ENCODE peak calls at places on chromosomes 6 and 20, in eight cellular contexts. One of them, this sample, is unnamed.

GRCh38 chr6:129785081-129785755 is 75.2 kb upstream of the ARHGAP18 start:
- DNase-seq in NAMALWA: no peak
- DNase-seq in tibial artery: no peak
- DNase-seq in RCC 7860: no peak
- DNase-seq in stimulated activated naive B cell treated with anti-CD40 and anti-IgM and Interleukin-4, amounts not matched to agents 10 μg/mL and 1 μg/mL and 100 μg/mL, for 72 hours: no peak
- DNase-seq in cardiac septum: no peak
- DNase-seq in naive thymus-derived CD8-positive, alpha-beta T cell: no peak
- DNase-seq in T-helper 9 cell: no peak
- DNase-seq in this sample: no peak

GRCh38 chr6:41426438-41426851 is 91.0 kb downstream of the NCR2 start:
- DNase-seq in NAMALWA: peak; percentile 44
- DNase-seq in tibial artery: no peak
- DNase-seq in RCC 7860: no peak
- DNase-seq in stimulated activated naive B cell treated with anti-CD40 and anti-IgM and Interleukin-4, amounts not matched to agents 10 μg/mL and 1 μg/mL and 100 μg/mL, for 72 hours: peak; percentile 33
- DNase-seq in cardiac septum: no peak
- DNase-seq in naive thymus-derived CD8-positive, alpha-beta T cell: no peak
- DNase-seq in T-helper 9 cell: no peak
- DNase-seq in this sample: no peak

GRCh38 chr6:116767715-116768114 is 2.2 kb upstream of the FAM162B start:
- DNase-seq in NAMALWA: no peak
- DNase-seq in tibial artery: no peak
- DNase-seq in RCC 7860: no peak
- DNase-seq in stimulated activated naive B cell treated with anti-CD40 and anti-IgM and Interleukin-4, amounts not matched to agents 10 μg/mL and 1 μg/mL and 100 μg/mL, for 72 hours: no peak
- DNase-seq in cardiac septum: no peak
- DNase-seq in naive thymus-derived CD8-positive, alpha-beta T cell: no peak
- DNase-seq in T-helper 9 cell: no peak
- DNase-seq in this sample: no peak

GRCh38 chr20:47102629-47103028 is 208.0 kb downstream of the EYA2 start:
- DNase-seq in NAMALWA: no peak
- DNase-seq in tibial artery: peak; percentile 69
- DNase-seq in RCC 7860: no peak
- DNase-seq in stimulated activated naive B cell treated with anti-CD40 and anti-IgM and Interleukin-4, amounts not matched to agents 10 μg/mL and 1 μg/mL and 100 μg/mL, for 72 hours: no peak
- DNase-seq in cardiac septum: no peak
- DNase-seq in naive thymus-derived CD8-positive, alpha-beta T cell: no peak
- DNase-seq in T-helper 9 cell: no peak
- DNase-seq in this sample: no peak

GRCh38 chr20:63534831-63535651 is 2.1 kb downstream of the PTK6 start:
- DNase-seq in NAMALWA: no peak
- DNase-seq in tibial artery: no peak
- DNase-seq in RCC 7860: no peak
- DNase-seq in stimulated activated naive B cell treated with anti-CD40 and anti-IgM and Interleukin-4, amounts not matched to agents 10 μg/mL and 1 μg/mL and 100 μg/mL, for 72 hours: no peak
- DNase-seq in cardiac septum: no peak
- DNase-seq in naive thymus-derived CD8-positive, alpha-beta T cell: no peak
- DNase-seq in T-helper 9 cell: no peak
- DNase-seq in this sample: peak; percentile 92

GRCh38 chr20:4297141-4297826 is 281.9 kb upstream of the RNF24 start:
- DNase-seq in NAMALWA: no peak
- DNase-seq in tibial artery: no peak
- DNase-seq in RCC 7860: no peak
- DNase-seq in stimulated activated naive B cell treated with anti-CD40 and anti-IgM and Interleukin-4, amounts not matched to agents 10 μg/mL and 1 μg/mL and 100 μg/mL, for 72 hours: no peak
- DNase-seq in cardiac septum: no peak
- DNase-seq in naive thymus-derived CD8-positive, alpha-beta T cell: no peak
- DNase-seq in T-helper 9 cell: no peak
- DNase-seq in this sample: no peak

GRCh38 chr20:50602432-50603088 is 88.8 kb downstream of the RIPOR3 start:
- DNase-seq in NAMALWA: no peak
- DNase-seq in tibial artery: no peak
- DNase-seq in RCC 7860: no peak
- DNase-seq in stimulated activated naive B cell treated with anti-CD40 and anti-IgM and Interleukin-4, amounts not matched to agents 10 μg/mL and 1 μg/mL and 100 μg/mL, for 72 hours: no peak
- DNase-seq in cardiac septum: no peak
- DNase-seq in naive thymus-derived CD8-positive, alpha-beta T cell: no peak
- DNase-seq in T-helper 9 cell: no peak
- DNase-seq in this sample: no peak

GRCh38 chr20:951384-952169 is 35.4 kb upstream of the ANGPT4 start:
- DNase-seq in NAMALWA: no peak
- DNase-seq in tibial artery: peak; percentile 49
- DNase-seq in RCC 7860: no peak
- DNase-seq in stimulated activated naive B cell treated with anti-CD40 and anti-IgM and Interleukin-4, amounts not matched to agents 10 μg/mL and 1 μg/mL and 100 μg/mL, for 72 hours: no peak
- DNase-seq in cardiac septum: peak; percentile 24
- DNase-seq in naive thymus-derived CD8-positive, alpha-beta T cell: no peak
- DNase-seq in T-helper 9 cell: no peak
- DNase-seq in this sample: no peak

GRCh38 chr20:44222969-44223368 is 12.4 kb upstream of the OSER1 start:
- DNase-seq in NAMALWA: no peak
- DNase-seq in tibial artery: no peak
- DNase-seq in RCC 7860: no peak
- DNase-seq in stimulated activated naive B cell treated with anti-CD40 and anti-IgM and Interleukin-4, amounts not matched to agents 10 μg/mL and 1 μg/mL and 100 μg/mL, for 72 hours: no peak
- DNase-seq in cardiac septum: no peak
- DNase-seq in naive thymus-derived CD8-positive, alpha-beta T cell: no peak
- DNase-seq in T-helper 9 cell: no peak
- DNase-seq in this sample: no peak

GRCh38 chr6:26657268-26657667 is 2.3 kb downstream of the ZNF322 start:
- DNase-seq in NAMALWA: no peak
- DNase-seq in tibial artery: no peak
- DNase-seq in RCC 7860: no peak
- DNase-seq in stimulated activated naive B cell treated with anti-CD40 and anti-IgM and Interleukin-4, amounts not matched to agents 10 μg/mL and 1 μg/mL and 100 μg/mL, for 72 hours: no peak
- DNase-seq in cardiac septum: no peak
- DNase-seq in naive thymus-derived CD8-positive, alpha-beta T cell: no peak
- DNase-seq in T-helper 9 cell: no peak
- DNase-seq in this sample: no peak

GRCh38 chr20:2301164-2301622 is 5.4 kb downstream of the TGM3 start:
- DNase-seq in NAMALWA: peak; percentile 97
- DNase-seq in tibial artery: peak; percentile 72
- DNase-seq in RCC 7860: peak; percentile 86
- DNase-seq in stimulated activated naive B cell treated with anti-CD40 and anti-IgM and Interleukin-4, amounts not matched to agents 10 μg/mL and 1 μg/mL and 100 μg/mL, for 72 hours: peak; percentile 62
- DNase-seq in cardiac septum: peak; percentile 89
- DNase-seq in naive thymus-derived CD8-positive, alpha-beta T cell: no peak
- DNase-seq in T-helper 9 cell: no peak
- DNase-seq in this sample: peak; percentile 65

GRCh38 chr6:158387036-158387435 is 74.8 kb downstream of the TULP4 start:
- DNase-seq in NAMALWA: peak; percentile 60
- DNase-seq in tibial artery: no peak
- DNase-seq in RCC 7860: no peak
- DNase-seq in stimulated activated naive B cell treated with anti-CD40 and anti-IgM and Interleukin-4, amounts not matched to agents 10 μg/mL and 1 μg/mL and 100 μg/mL, for 72 hours: no peak
- DNase-seq in cardiac septum: no peak
- DNase-seq in naive thymus-derived CD8-positive, alpha-beta T cell: no peak
- DNase-seq in T-helper 9 cell: no peak
- DNase-seq in this sample: no peak

GRCh38 chr6:99295276-99295675 is 54.2 kb downstream of the FAXC start:
- DNase-seq in NAMALWA: no peak
- DNase-seq in tibial artery: no peak
- DNase-seq in RCC 7860: no peak
- DNase-seq in stimulated activated naive B cell treated with anti-CD40 and anti-IgM and Interleukin-4, amounts not matched to agents 10 μg/mL and 1 μg/mL and 100 μg/mL, for 72 hours: no peak
- DNase-seq in cardiac septum: no peak
- DNase-seq in naive thymus-derived CD8-positive, alpha-beta T cell: no peak
- DNase-seq in T-helper 9 cell: no peak
- DNase-seq in this sample: no peak

GRCh38 chr6:37698264-37699137 is 818 bp upstream of the MDGA1 start:
- DNase-seq in NAMALWA: peak; percentile 23
- DNase-seq in tibial artery: no peak
- DNase-seq in RCC 7860: no peak
- DNase-seq in stimulated activated naive B cell treated with anti-CD40 and anti-IgM and Interleukin-4, amounts not matched to agents 10 μg/mL and 1 μg/mL and 100 μg/mL, for 72 hours: peak; percentile 38
- DNase-seq in cardiac septum: no peak
- DNase-seq in naive thymus-derived CD8-positive, alpha-beta T cell: peak; percentile 66
- DNase-seq in T-helper 9 cell: peak; percentile 43
- DNase-seq in this sample: peak; percentile 50

GRCh38 chr6:89302195-89302770 is 12.8 kb downstream of the GABRR2 start:
- DNase-seq in NAMALWA: no peak
- DNase-seq in tibial artery: no peak
- DNase-seq in RCC 7860: no peak
- DNase-seq in stimulated activated naive B cell treated with anti-CD40 and anti-IgM and Interleukin-4, amounts not matched to agents 10 μg/mL and 1 μg/mL and 100 μg/mL, for 72 hours: no peak
- DNase-seq in cardiac septum: no peak
- DNase-seq in naive thymus-derived CD8-positive, alpha-beta T cell: no peak
- DNase-seq in T-helper 9 cell: no peak
- DNase-seq in this sample: no peak

GRCh38 chr6:33704215-33704817 is 7.2 kb downstream of the UQCC2 start:
- DNase-seq in NAMALWA: no peak
- DNase-seq in tibial artery: no peak
- DNase-seq in RCC 7860: no peak
- DNase-seq in stimulated activated naive B cell treated with anti-CD40 and anti-IgM and Interleukin-4, amounts not matched to agents 10 μg/mL and 1 μg/mL and 100 μg/mL, for 72 hours: no peak
- DNase-seq in cardiac septum: no peak
- DNase-seq in naive thymus-derived CD8-positive, alpha-beta T cell: no peak
- DNase-seq in T-helper 9 cell: no peak
- DNase-seq in this sample: no peak

GRCh38 chr6:62202078-62202477 is 83.9 kb downstream of the KHDRBS2 start:
- DNase-seq in NAMALWA: no peak
- DNase-seq in tibial artery: no peak
- DNase-seq in RCC 7860: no peak
- DNase-seq in stimulated activated naive B cell treated with anti-CD40 and anti-IgM and Interleukin-4, amounts not matched to agents 10 μg/mL and 1 μg/mL and 100 μg/mL, for 72 hours: no peak
- DNase-seq in cardiac septum: no peak
- DNase-seq in naive thymus-derived CD8-positive, alpha-beta T cell: no peak
- DNase-seq in T-helper 9 cell: no peak
- DNase-seq in this sample: no peak

GRCh38 chr20:4637081-4637797 is 84.5 kb upstream of the PRND start:
- DNase-seq in NAMALWA: no peak
- DNase-seq in tibial artery: no peak
- DNase-seq in RCC 7860: no peak
- DNase-seq in stimulated activated naive B cell treated with anti-CD40 and anti-IgM and Interleukin-4, amounts not matched to agents 10 μg/mL and 1 μg/mL and 100 μg/mL, for 72 hours: no peak
- DNase-seq in cardiac septum: no peak
- DNase-seq in naive thymus-derived CD8-positive, alpha-beta T cell: no peak
- DNase-seq in T-helper 9 cell: no peak
- DNase-seq in this sample: no peak

GRCh38 chr6:168387426-168387825 is 53.6 kb upstream of the SMOC2 start:
- DNase-seq in NAMALWA: no peak
- DNase-seq in tibial artery: peak; percentile 50
- DNase-seq in RCC 7860: no peak
- DNase-seq in stimulated activated naive B cell treated with anti-CD40 and anti-IgM and Interleukin-4, amounts not matched to agents 10 μg/mL and 1 μg/mL and 100 μg/mL, for 72 hours: no peak
- DNase-seq in cardiac septum: no peak
- DNase-seq in naive thymus-derived CD8-positive, alpha-beta T cell: no peak
- DNase-seq in T-helper 9 cell: no peak
- DNase-seq in this sample: no peak

GRCh38 chr6:41469156-41469950 is 76.8 kb upstream of the FOXP4 start:
- DNase-seq in NAMALWA: no peak
- DNase-seq in tibial artery: no peak
- DNase-seq in RCC 7860: no peak
- DNase-seq in stimulated activated naive B cell treated with anti-CD40 and anti-IgM and Interleukin-4, amounts not matched to agents 10 μg/mL and 1 μg/mL and 100 μg/mL, for 72 hours: no peak
- DNase-seq in cardiac septum: no peak
- DNase-seq in naive thymus-derived CD8-positive, alpha-beta T cell: no peak
- DNase-seq in T-helper 9 cell: no peak
- DNase-seq in this sample: no peak

This sample was measured in right lobe of liver.